ENCODE peak calls at places on chromosomes 6 and 20, in ten cellular contexts. Z is A549; R is tibial nerve; B is cardiac muscle cell; U is CD4-positive, alpha-beta memory T cell; T is mesenchymal stem cell; J is endodermal cell; F is lung; W is retinal pigment epithelial cell; N is upper lobe of right lung. Q is an unnamed sample.

GRCh38 chr20:40741507-40742106 is 52.6 kb upstream of the MAFB start:
- DNase-seq in Z (peak; percentile 39), R (no peak), B (peak; percentile 66), U (peak; percentile 27), T (peak; percentile 30), J (peak; percentile 90), F (peak; percentile 47), W (no peak), N (no peak), Q (peak; percentile 67)

GRCh38 chr6:41732601-41733348 is 2.6 kb downstream of the TFEB start:
- DNase-seq in Z (no peak), R (no peak), B (no peak), U (peak; percentile 77), T (peak; percentile 42), J (peak; percentile 65), F (no peak), W (peak; percentile 21), N (no peak), Q (peak; percentile 90)

GRCh38 chr6:159806021-159806458 is 6.0 kb downstream of the PNLDC1 start:
- DNase-seq in Z (no peak), R (no peak), B (peak; percentile 83), U (no peak), T (no peak), J (no peak), F (no peak), W (no peak), N (no peak), Q (no peak)

GRCh38 chr6:31267504-31268371 is 4.2 kb downstream of the HLA-C start:
- DNase-seq in Z (no peak), R (no peak), B (no peak), U (peak; percentile 36), T (no peak), J (no peak), F (no peak), W (no peak), N (no peak), Q (peak; percentile 41)

GRCh38 chr6:154399097-154399496 is 42.5 kb upstream of the IPCEF1 start:
- DNase-seq in Z (no peak), R (no peak), B (peak; percentile 50), U (no peak), T (peak; percentile 38), J (no peak), F (no peak), W (no peak), N (no peak), Q (no peak)

GRCh38 chr20:38145094-38146075 is 19.7 kb downstream of the TGM2 start:
- DNase-seq in Z (no peak), R (no peak), B (no peak), U (no peak), T (peak; percentile 73), J (no peak), F (no peak), W (no peak), N (no peak), Q (no peak)

GRCh38 chr6:118509009-118509617 is 39.0 kb upstream of the PLN start:
- DNase-seq in Z (peak; percentile 2), R (no peak), B (peak; percentile 57), U (no peak), T (peak; percentile 37), J (peak; percentile 49), F (no peak), W (peak; percentile 23), N (no peak), Q (peak; percentile 33)

GRCh38 chr20:15895126-15895525 is 678.1 kb downstream of the KIF16B start:
- DNase-seq in Z (no peak), R (no peak), B (no peak), U (no peak), T (no peak), J (no peak), F (no peak), W (no peak), N (no peak), Q (no peak)

GRCh38 chr6:25016311-25016710 is 80.6 kb upstream of the RIPOR2 start:
- DNase-seq in Z (no peak), R (no peak), B (no peak), U (no peak), T (peak; percentile 57), J (no peak), F (no peak), W (no peak), N (no peak), Q (no peak)

GRCh38 chr6:8135276-8135675 is 32.9 kb upstream of the EEF1E1 start:
- DNase-seq in Z (no peak), R (no peak), B (no peak), U (no peak), T (no peak), J (no peak), F (no peak), W (no peak), N (no peak), Q (no peak)

GRCh38 chr6:90537027-90537426 is 49.8 kb downstream of the MAP3K7 start:
- DNase-seq in Z (no peak), R (no peak), B (peak; percentile 73), U (no peak), T (peak; percentile 10), J (no peak), F (no peak), W (no peak), N (no peak), Q (no peak)

GRCh38 chr20:56117350-56117749 is 112.0 kb upstream of the CBLN4 start:
- DNase-seq in Z (no peak), R (no peak), B (no peak), U (no peak), T (no peak), J (no peak), F (no peak), W (no peak), N (no peak), Q (no peak)

GRCh38 chr6:16624631-16625299 is 136.5 kb downstream of the ATXN1 start:
- DNase-seq in Z (no peak), R (no peak), B (no peak), U (no peak), T (no peak), J (no peak), F (no peak), W (no peak), N (no peak), Q (no peak)

GRCh38 chr6:88814909-88815308 is 148.5 kb downstream of the RNGTT start:
- DNase-seq in Z (no peak), R (no peak), B (no peak), U (no peak), T (no peak), J (no peak), F (no peak), W (no peak), N (no peak), Q (no peak)

GRCh38 chr6:42166444-42167141 is 6.6 kb upstream of the GUCA1A start:
- DNase-seq in Z (peak; percentile 81), R (peak; percentile 36), B (peak; percentile 75), U (peak; percentile 72), T (peak; percentile 72), J (peak; percentile 97), F (peak; percentile 70), W (no peak), N (no peak), Q (peak; percentile 77)

GRCh38 chr6:119980802-119981201 is 631.2 kb upstream of the MAN1A1 start:
- DNase-seq in Z (no peak), R (no peak), B (no peak), U (no peak), T (no peak), J (no peak), F (no peak), W (no peak), N (no peak), Q (no peak)

GRCh38 chr6:148358196-148358785 is 15.7 kb downstream of the SASH1 start:
- DNase-seq in Z (no peak), R (no peak), B (peak; percentile 90), U (no peak), T (peak; percentile 33), J (no peak), F (peak; percentile 60), W (no peak), N (no peak), Q (no peak)
- H3K4me3 ChIP-seq in Z (no peak overlapping the region), R (no peak overlapping the region), B (no peak overlapping the region), U (no peak overlapping the region), T (peak overlapping the region; percentile 23), J (no peak overlapping the region), F (no peak overlapping the region), W (no peak overlapping the region), N (no peak overlapping the region), Q (no peak overlapping the region)

DNA sequence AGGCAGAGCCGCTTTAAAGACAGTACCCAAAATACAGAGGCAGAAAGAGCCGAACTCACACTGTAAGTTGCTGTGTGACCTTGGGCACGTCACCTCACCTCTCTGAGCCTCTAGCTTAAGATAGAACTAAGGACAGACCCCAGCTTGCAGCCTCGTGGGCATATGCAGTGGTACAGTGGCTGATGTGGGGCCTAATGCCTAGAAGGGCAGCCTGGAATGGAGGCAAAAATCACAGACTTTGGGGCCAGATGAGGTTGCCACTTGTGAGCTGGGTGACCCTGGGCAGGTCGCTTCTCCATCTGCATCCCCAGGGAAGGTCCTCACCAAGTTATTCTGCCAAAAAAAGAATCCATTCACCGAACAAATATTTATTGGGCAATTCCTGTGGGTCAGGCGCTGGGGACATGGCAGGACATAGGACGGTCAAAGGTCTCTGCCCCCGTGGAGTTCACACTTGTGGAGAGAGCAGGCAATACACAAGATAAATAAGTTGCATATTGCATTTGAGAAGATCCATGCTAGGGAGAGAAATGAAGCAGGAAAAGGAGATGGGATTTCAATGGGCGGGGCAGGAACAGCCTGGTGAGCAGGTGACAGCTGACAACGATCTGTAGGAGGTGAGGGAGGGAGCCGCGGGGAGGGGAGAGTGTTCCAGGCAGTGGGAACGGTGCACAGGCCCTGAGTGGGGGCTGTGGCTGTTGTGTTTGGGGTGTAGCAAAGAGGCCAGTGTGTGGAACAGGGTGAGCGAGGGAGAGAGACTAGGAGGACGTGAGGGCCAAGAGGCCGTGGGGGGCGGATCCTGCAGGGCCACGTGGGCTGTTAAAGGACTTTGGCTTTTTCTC is 115.2 kb downstream of the CEBPB start:
- DNase-seq in Z (peak; percentile 49), R (peak; percentile 58), B (peak; percentile 60), U (no peak), T (peak; percentile 66), J (peak; percentile 84), F (no peak), W (no peak), N (peak; percentile 73), Q (no peak)
- H3K4me3 ChIP-seq in Z (no peak overlapping the region), R (no peak overlapping the region), B (no peak overlapping the region), U (no peak overlapping the region), T (peak overlapping the region; percentile 48), J (no peak overlapping the region), F (no peak overlapping the region), W (no peak overlapping the region), N (no peak overlapping the region), Q (no peak overlapping the region)

DNA sequence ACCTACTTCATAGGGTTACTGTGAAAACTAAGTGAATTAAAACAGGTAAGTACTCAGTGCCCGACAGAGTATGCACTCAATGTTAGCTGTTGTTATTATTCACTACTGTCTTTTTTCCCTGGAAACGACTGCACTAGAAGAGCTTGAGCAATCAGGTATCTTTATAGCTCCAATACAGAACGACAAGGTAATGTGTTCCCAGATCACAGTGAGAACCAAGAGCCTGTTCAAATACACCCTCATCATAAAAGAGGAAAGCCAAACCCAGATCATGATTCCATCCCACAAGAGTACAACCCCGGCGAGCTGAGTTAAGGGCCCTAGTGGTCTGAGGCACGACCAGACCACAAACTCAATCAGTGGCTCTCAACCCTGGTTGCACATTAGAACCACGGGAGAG is 9.8 kb downstream of the MRPS18A start:
- DNase-seq in Z (no peak), R (no peak), B (no peak), U (no peak), T (no peak), J (no peak), F (no peak), W (no peak), N (no peak), Q (no peak)
- H3K4me3 ChIP-seq in Z (no peak overlapping the region), R (no peak overlapping the region), B (no peak overlapping the region), U (no peak overlapping the region), T (no peak overlapping the region), J (no peak overlapping the region), F (no peak overlapping the region), W (no peak overlapping the region), N (no peak overlapping the region), Q (no peak overlapping the region)

GRCh38 chr20:58691773-58692578 is 624 bp upstream of the NPEPL1 start:
- DNase-seq in Z (no peak), R (no peak), B (peak; percentile 84), U (peak; percentile 9), T (peak; percentile 27), J (peak; percentile 71), F (peak; percentile 58), W (no peak), N (peak; percentile 86), Q (no peak)
- H3K4me3 ChIP-seq in Z (peak overlapping the region; percentile 80), R (no peak overlapping the region), B (no peak overlapping the region), U (no peak overlapping the region), T (no peak overlapping the region), J (no peak overlapping the region), F (no peak overlapping the region), W (no peak overlapping the region), N (peak overlapping the region; percentile 23), Q (no peak overlapping the region)

Q was measured in GM12865.